ENCODE peak calls at places on chromosome 5, in nine cellular contexts. One of them, this sample, is unnamed.

GRCh38 chr5:131394128-131394527 is 130.3 kb downstream of the CDC42SE2 start:
- DNase-seq in CD8-positive, alpha-beta T cell: peak; percentile 24
- DNase-seq in sigmoid colon: no peak
- DNase-seq in left ventricle myocardium inferior: no peak
- DNase-seq in neural crest cell: no peak
- DNase-seq in IMR-90: peak; percentile 69
- DNase-seq in chondrocyte: no peak
- DNase-seq in H9: no peak
- DNase-seq in WTC11: no peak
- DNase-seq in this sample: no peak

GRCh38 chr5:169474226-169474625 is 109.3 kb upstream of the SPDL1 start:
- DNase-seq in CD8-positive, alpha-beta T cell: no peak
- DNase-seq in sigmoid colon: no peak
- DNase-seq in left ventricle myocardium inferior: no peak
- DNase-seq in neural crest cell: no peak
- DNase-seq in IMR-90: no peak
- DNase-seq in chondrocyte: no peak
- DNase-seq in H9: no peak
- DNase-seq in WTC11: no peak
- DNase-seq in this sample: no peak

GRCh38 chr5:10863763-10864383 is 102.8 kb upstream of the DAP start:
- DNase-seq in CD8-positive, alpha-beta T cell: peak; percentile 34
- DNase-seq in sigmoid colon: no peak
- DNase-seq in left ventricle myocardium inferior: no peak
- DNase-seq in neural crest cell: peak; percentile 68
- DNase-seq in IMR-90: peak; percentile 36
- DNase-seq in chondrocyte: no peak
- DNase-seq in H9: peak; percentile 73
- DNase-seq in WTC11: peak; percentile 84
- DNase-seq in this sample: peak; percentile 24

GRCh38 chr5:136364307-136364706 is 1.0 kb downstream of the TRPC7 start:
- DNase-seq in CD8-positive, alpha-beta T cell: no peak
- DNase-seq in sigmoid colon: no peak
- DNase-seq in left ventricle myocardium inferior: no peak
- DNase-seq in neural crest cell: no peak
- DNase-seq in IMR-90: no peak
- DNase-seq in chondrocyte: no peak
- DNase-seq in H9: no peak
- DNase-seq in WTC11: no peak
- DNase-seq in this sample: no peak

GRCh38 chr5:40680741-40681350 is 1.1 kb downstream of the PTGER4 start:
- DNase-seq in CD8-positive, alpha-beta T cell: peak; percentile 30
- DNase-seq in sigmoid colon: peak; percentile 74
- DNase-seq in left ventricle myocardium inferior: no peak
- DNase-seq in neural crest cell: no peak
- DNase-seq in IMR-90: no peak
- DNase-seq in chondrocyte: peak; percentile 89
- DNase-seq in H9: peak; percentile 54
- DNase-seq in WTC11: peak; percentile 42
- DNase-seq in this sample: no peak

GRCh38 chr5:58849995-58850667 is 267.3 kb downstream of the RAB3C start:
- DNase-seq in CD8-positive, alpha-beta T cell: no peak
- DNase-seq in sigmoid colon: no peak
- DNase-seq in left ventricle myocardium inferior: no peak
- DNase-seq in neural crest cell: peak; percentile 5
- DNase-seq in IMR-90: peak; percentile 26
- DNase-seq in chondrocyte: no peak
- DNase-seq in H9: no peak
- DNase-seq in WTC11: peak; percentile 17
- DNase-seq in this sample: no peak

GRCh38 chr5:31664566-31664965 is 25.6 kb downstream of the PDZD2 start:
- DNase-seq in CD8-positive, alpha-beta T cell: no peak
- DNase-seq in sigmoid colon: no peak
- DNase-seq in left ventricle myocardium inferior: no peak
- DNase-seq in neural crest cell: no peak
- DNase-seq in IMR-90: peak; percentile 3
- DNase-seq in chondrocyte: no peak
- DNase-seq in H9: peak; percentile 88
- DNase-seq in WTC11: peak; percentile 65
- DNase-seq in this sample: peak; percentile 10

GRCh38 chr5:79297661-79298060 is 61.7 kb downstream of the JMY start:
- DNase-seq in CD8-positive, alpha-beta T cell: no peak
- DNase-seq in sigmoid colon: no peak
- DNase-seq in left ventricle myocardium inferior: no peak
- DNase-seq in neural crest cell: no peak
- DNase-seq in IMR-90: peak; percentile 1
- DNase-seq in chondrocyte: no peak
- DNase-seq in H9: no peak
- DNase-seq in WTC11: no peak
- DNase-seq in this sample: no peak

GRCh38 chr5:11468334-11469039 is 435.8 kb downstream of the CTNND2 start:
- DNase-seq in CD8-positive, alpha-beta T cell: no peak
- DNase-seq in sigmoid colon: no peak
- DNase-seq in left ventricle myocardium inferior: no peak
- DNase-seq in neural crest cell: no peak
- DNase-seq in IMR-90: no peak
- DNase-seq in chondrocyte: no peak
- DNase-seq in H9: no peak
- DNase-seq in WTC11: no peak
- DNase-seq in this sample: no peak

DNA sequence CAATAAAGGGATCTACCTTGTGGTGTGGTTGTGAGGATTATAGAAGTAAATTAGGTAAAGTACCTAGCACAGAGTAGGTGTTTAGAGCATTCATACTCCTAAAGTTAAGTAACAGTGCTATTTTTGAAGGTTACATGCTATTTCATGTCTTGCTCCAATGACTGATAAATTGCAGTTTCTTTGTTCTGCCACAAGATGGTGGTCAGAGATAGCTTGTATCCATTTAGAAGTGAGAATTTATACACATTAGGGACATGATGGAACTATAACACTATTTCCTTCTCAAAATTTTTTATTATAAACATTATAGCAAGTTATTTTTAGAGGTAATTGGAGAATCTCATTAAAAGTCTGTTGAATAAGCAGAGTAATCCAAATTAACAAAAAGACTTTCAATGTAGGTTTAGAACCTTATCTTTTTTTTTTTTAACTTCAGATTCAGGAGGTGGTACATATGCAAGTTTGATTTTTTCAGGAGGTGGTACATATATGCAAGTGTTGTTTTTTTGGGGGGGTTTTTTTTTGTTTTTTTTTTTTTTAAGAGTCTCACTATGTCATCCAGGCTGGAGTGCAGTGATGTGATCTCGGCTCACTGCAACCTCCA is 17.1 kb downstream of the MTREX start:
- DNase-seq in CD8-positive, alpha-beta T cell: no peak
- DNase-seq in sigmoid colon: no peak
- DNase-seq in left ventricle myocardium inferior: no peak
- DNase-seq in neural crest cell: no peak
- DNase-seq in IMR-90: peak; percentile 58
- DNase-seq in chondrocyte: no peak
- DNase-seq in H9: no peak
- DNase-seq in WTC11: no peak
- DNase-seq in this sample: no peak
- TF ChIP-seq CTCF in CD8-positive, alpha-beta T cell: peak; percentile 67
- TF ChIP-seq CTCF in sigmoid colon: peak; percentile 44
- TF ChIP-seq CTCF in left ventricle myocardium inferior: peak; percentile 64
- TF ChIP-seq CTCF in neural crest cell: peak; percentile 71
- TF ChIP-seq CTCF in IMR-90: peak; percentile 69
- TF ChIP-seq CTCF in chondrocyte: peak; percentile 92
- TF ChIP-seq CTCF in H9: peak; percentile 66
- TF ChIP-seq CTCF in WTC11: peak; percentile 37
- TF ChIP-seq CTCF in this sample: peak; percentile 44

DNA sequence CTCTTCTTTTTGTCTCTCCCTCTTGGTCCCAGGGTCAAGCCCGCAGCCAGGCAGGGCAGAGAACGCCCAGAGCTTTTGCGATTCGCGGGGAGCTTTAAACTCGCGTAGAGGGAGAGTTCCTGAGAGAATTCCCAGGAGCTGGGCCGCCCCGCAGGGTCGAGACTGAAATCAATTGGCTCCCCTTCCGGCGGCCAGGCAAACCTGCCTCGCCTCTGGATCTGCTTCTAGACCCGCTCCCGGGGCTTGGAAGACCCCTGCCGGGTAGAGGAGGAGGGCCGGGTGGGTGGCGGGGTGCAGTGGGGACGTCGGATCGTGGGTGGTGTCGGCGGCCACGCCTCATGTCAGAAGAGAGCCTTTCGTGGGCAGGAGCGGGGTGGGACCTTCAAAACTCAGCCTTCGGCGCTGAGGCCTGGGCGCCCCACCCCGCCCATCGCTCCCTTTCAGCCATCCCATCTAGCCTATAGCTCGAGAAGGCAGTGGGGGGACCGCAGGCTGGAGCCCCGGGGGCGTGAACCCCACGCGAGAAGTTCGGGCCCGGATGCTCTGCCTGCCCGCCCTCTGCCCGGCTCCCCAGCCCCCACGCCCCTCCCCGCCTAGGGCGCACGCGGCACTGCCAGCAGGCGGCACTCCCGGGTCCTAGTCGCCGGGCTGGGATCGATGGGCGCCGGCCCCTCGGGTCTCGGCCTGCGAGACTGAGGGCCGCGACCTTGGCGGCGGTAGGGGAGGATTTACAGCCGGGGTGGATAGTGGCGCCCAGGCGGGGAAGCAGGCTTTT is 6.1 kb downstream of the PRDM6 start:
- DNase-seq in CD8-positive, alpha-beta T cell: no peak
- DNase-seq in sigmoid colon: peak; percentile 72
- DNase-seq in left ventricle myocardium inferior: no peak
- DNase-seq in neural crest cell: peak; percentile 29
- DNase-seq in IMR-90: peak; percentile 18
- DNase-seq in chondrocyte: no peak
- DNase-seq in H9: peak; percentile 66
- DNase-seq in WTC11: peak; percentile 69
- DNase-seq in this sample: no peak
- TF ChIP-seq CTCF in CD8-positive, alpha-beta T cell: no peak
- TF ChIP-seq CTCF in sigmoid colon: peak; percentile 43
- TF ChIP-seq CTCF in left ventricle myocardium inferior: no peak
- TF ChIP-seq CTCF in neural crest cell: peak; percentile 42
- TF ChIP-seq CTCF in IMR-90: peak; percentile 9
- TF ChIP-seq CTCF in chondrocyte: peak; percentile 61
- TF ChIP-seq CTCF in H9: peak; percentile 71
- TF ChIP-seq CTCF in WTC11: no peak
- TF ChIP-seq CTCF in this sample: no peak

GRCh38 chr5:29054282-29054681 is 2015.9 kb upstream of the CDH9 start:
- DNase-seq in CD8-positive, alpha-beta T cell: no peak
- DNase-seq in sigmoid colon: no peak
- DNase-seq in left ventricle myocardium inferior: no peak
- DNase-seq in neural crest cell: no peak
- DNase-seq in IMR-90: no peak
- DNase-seq in chondrocyte: no peak
- DNase-seq in H9: no peak
- DNase-seq in WTC11: no peak
- DNase-seq in this sample: no peak
- TF ChIP-seq CTCF in CD8-positive, alpha-beta T cell: no peak
- TF ChIP-seq CTCF in sigmoid colon: no peak
- TF ChIP-seq CTCF in left ventricle myocardium inferior: no peak
- TF ChIP-seq CTCF in neural crest cell: no peak
- TF ChIP-seq CTCF in IMR-90: no peak
- TF ChIP-seq CTCF in chondrocyte: no peak
- TF ChIP-seq CTCF in H9: no peak
- TF ChIP-seq CTCF in WTC11: no peak
- TF ChIP-seq CTCF in this sample: no peak

DNA sequence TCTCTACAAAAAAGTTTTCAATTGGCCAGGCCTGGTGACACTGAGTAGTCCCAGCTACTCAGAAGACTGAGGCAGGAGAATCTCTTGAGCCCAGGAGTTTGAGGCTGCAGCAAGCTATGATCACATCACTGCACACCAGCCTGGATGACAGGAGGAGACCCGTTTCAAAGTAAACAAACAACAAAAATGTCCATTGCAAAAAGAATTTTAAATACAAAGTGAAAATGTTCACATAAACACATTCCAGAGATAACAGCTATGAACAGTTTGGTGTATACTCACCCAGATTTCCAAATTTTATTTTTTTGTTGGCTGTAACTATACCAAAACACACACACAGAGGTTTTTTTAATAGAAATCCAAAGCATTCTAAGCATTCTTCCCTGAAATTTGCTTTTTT is 39.8 kb downstream of the ADRA1B start:
- DNase-seq in CD8-positive, alpha-beta T cell: no peak
- DNase-seq in sigmoid colon: no peak
- DNase-seq in left ventricle myocardium inferior: no peak
- DNase-seq in neural crest cell: no peak
- DNase-seq in IMR-90: peak; percentile 39
- DNase-seq in chondrocyte: no peak
- DNase-seq in H9: no peak
- DNase-seq in WTC11: no peak
- DNase-seq in this sample: no peak
- TF ChIP-seq CTCF in CD8-positive, alpha-beta T cell: no peak
- TF ChIP-seq CTCF in sigmoid colon: no peak
- TF ChIP-seq CTCF in left ventricle myocardium inferior: no peak
- TF ChIP-seq CTCF in neural crest cell: no peak
- TF ChIP-seq CTCF in IMR-90: no peak
- TF ChIP-seq CTCF in chondrocyte: no peak
- TF ChIP-seq CTCF in H9: no peak
- TF ChIP-seq CTCF in WTC11: no peak
- TF ChIP-seq CTCF in this sample: no peak

This sample was measured in GM12864.